ENCODE peak calls at places on chromosomes 16 and 17, in five cellular contexts. One of them, this sample, is unnamed.

GRCh38 chr17:58165981-58166380 is 801 bp upstream of the OR4D2 start:
- DNase-seq in left cardiac atrium: no peak
- DNase-seq in RCC 7860: no peak
- DNase-seq in activated T-helper 1 cell treated with anti-CD3 and anti-CD28 coated beads, Interleukin-2, amount 50 U/mL, for 16 hours: no peak
- DNase-seq in Caco-2: no peak
- DNase-seq in this sample: no peak

GRCh38 chr16:30934827-30935557 is 11.6 kb downstream of the FBXL19 start:
- DNase-seq in activated T-helper 1 cell treated with anti-CD3 and anti-CD28 coated beads, Interleukin-2, amount 50 U/mL, for 16 hours: no peak
- DNase-seq in left cardiac atrium: no peak
- DNase-seq in RCC 7860: peak
- DNase-seq in Caco-2: no peak
- DNase-seq in this sample: peak

GRCh38 chr17:73151888-73152633 is 12.7 kb upstream of the SSTR2 start:
- DNase-seq in activated T-helper 1 cell treated with anti-CD3 and anti-CD28 coated beads, Interleukin-2, amount 50 U/mL, for 16 hours: no peak
- DNase-seq in RCC 7860: peak
- DNase-seq in Caco-2: no peak
- DNase-seq in left cardiac atrium: no peak
- DNase-seq in this sample: no peak

GRCh38 chr17:1959871-1960569 is 65.1 kb downstream of the RTN4RL1 start:
- DNase-seq in activated T-helper 1 cell treated with anti-CD3 and anti-CD28 coated beads, Interleukin-2, amount 50 U/mL, for 16 hours: no peak
- DNase-seq in left cardiac atrium: no peak
- DNase-seq in RCC 7860: no peak
- DNase-seq in Caco-2: no peak
- DNase-seq in this sample: peak

GRCh38 chr17:10713336-10713735 is 15.9 kb downstream of the ADPRM start:
- DNase-seq in Caco-2: no peak
- DNase-seq in RCC 7860: no peak
- DNase-seq in activated T-helper 1 cell treated with anti-CD3 and anti-CD28 coated beads, Interleukin-2, amount 50 U/mL, for 16 hours: no peak
- DNase-seq in left cardiac atrium: no peak
- DNase-seq in this sample: no peak

GRCh38 chr17:6596076-6596475 is 39.7 kb upstream of the PITPNM3 start:
- DNase-seq in Caco-2: no peak
- DNase-seq in activated T-helper 1 cell treated with anti-CD3 and anti-CD28 coated beads, Interleukin-2, amount 50 U/mL, for 16 hours: no peak
- DNase-seq in left cardiac atrium: no peak
- DNase-seq in RCC 7860: no peak
- DNase-seq in this sample: no peak

GRCh38 chr17:59327136-59327878 is 4.1 kb upstream of the YPEL2 start:
- DNase-seq in activated T-helper 1 cell treated with anti-CD3 and anti-CD28 coated beads, Interleukin-2, amount 50 U/mL, for 16 hours: no peak
- DNase-seq in Caco-2: no peak
- DNase-seq in left cardiac atrium: no peak
- DNase-seq in RCC 7860: no peak
- DNase-seq in this sample: peak

GRCh38 chr16:85152414-85153030 is 40.2 kb upstream of the CIBAR2 start:
- DNase-seq in Caco-2: no peak
- DNase-seq in RCC 7860: no peak
- DNase-seq in activated T-helper 1 cell treated with anti-CD3 and anti-CD28 coated beads, Interleukin-2, amount 50 U/mL, for 16 hours: no peak
- DNase-seq in left cardiac atrium: no peak
- DNase-seq in this sample: no peak

This sample was measured in fibroblast of pulmonary artery.